ENCODE peak calls at places on chromosomes 1 and 21, in eight cellular contexts. One of them, this sample, is unnamed.

GRCh38 chr1:218785928-218786327 is 387.8 kb upstream of the LYPLAL1 start:
- DNase-seq in skeletal muscle cell: no peak
- DNase-seq in NCI-H510A: no peak
- DNase-seq in transverse colon: no peak
- DNase-seq in effector CD4-positive, alpha-beta T cell: no peak
- DNase-seq in heart left ventricle: peak; percentile 48
- DNase-seq in endothelial cell: no peak
- DNase-seq in activated naive CD4-positive, alpha-beta T cell treated with anti-CD3 and anti-CD28 coated beads, Interleukin-2, amount 50 U/mL, for 16 hours: no peak
- DNase-seq in this sample: peak; percentile 65

GRCh38 chr1:28199328-28200233 is 23.1 kb upstream of the PTAFR start:
- DNase-seq in transverse colon: peak; percentile 57
- DNase-seq in endothelial cell: no peak
- DNase-seq in heart left ventricle: no peak
- DNase-seq in activated naive CD4-positive, alpha-beta T cell treated with anti-CD3 and anti-CD28 coated beads, Interleukin-2, amount 50 U/mL, for 16 hours: peak; percentile 32
- DNase-seq in effector CD4-positive, alpha-beta T cell: peak; percentile 34
- DNase-seq in skeletal muscle cell: no peak
- DNase-seq in NCI-H510A: no peak
- DNase-seq in this sample: no peak

GRCh38 chr1:19978143-19978542 is 1.3 kb downstream of the PLA2G2A start:
- DNase-seq in endothelial cell: no peak
- DNase-seq in heart left ventricle: no peak
- DNase-seq in activated naive CD4-positive, alpha-beta T cell treated with anti-CD3 and anti-CD28 coated beads, Interleukin-2, amount 50 U/mL, for 16 hours: no peak
- DNase-seq in skeletal muscle cell: no peak
- DNase-seq in transverse colon: no peak
- DNase-seq in NCI-H510A: no peak
- DNase-seq in effector CD4-positive, alpha-beta T cell: no peak
- DNase-seq in this sample: no peak

GRCh38 chr1:111656093-111657017 is 36.8 kb downstream of the RAP1A start:
- DNase-seq in activated naive CD4-positive, alpha-beta T cell treated with anti-CD3 and anti-CD28 coated beads, Interleukin-2, amount 50 U/mL, for 16 hours: no peak
- DNase-seq in skeletal muscle cell: peak; percentile 29
- DNase-seq in endothelial cell: peak; percentile 29
- DNase-seq in heart left ventricle: no peak
- DNase-seq in effector CD4-positive, alpha-beta T cell: no peak
- DNase-seq in transverse colon: peak; percentile 26
- DNase-seq in NCI-H510A: no peak
- DNase-seq in this sample: no peak

GRCh38 chr1:1181938-1182410 is 8.3 kb downstream of the TTLL10 start:
- DNase-seq in endothelial cell: no peak
- DNase-seq in effector CD4-positive, alpha-beta T cell: no peak
- DNase-seq in heart left ventricle: no peak
- DNase-seq in activated naive CD4-positive, alpha-beta T cell treated with anti-CD3 and anti-CD28 coated beads, Interleukin-2, amount 50 U/mL, for 16 hours: no peak
- DNase-seq in NCI-H510A: no peak
- DNase-seq in transverse colon: peak; percentile 6
- DNase-seq in skeletal muscle cell: no peak
- DNase-seq in this sample: no peak

GRCh38 chr1:170218261-170218660 is 72.5 kb downstream of the NTMT2 start:
- DNase-seq in endothelial cell: no peak
- DNase-seq in activated naive CD4-positive, alpha-beta T cell treated with anti-CD3 and anti-CD28 coated beads, Interleukin-2, amount 50 U/mL, for 16 hours: no peak
- DNase-seq in skeletal muscle cell: peak; percentile 29
- DNase-seq in NCI-H510A: no peak
- DNase-seq in transverse colon: no peak
- DNase-seq in effector CD4-positive, alpha-beta T cell: no peak
- DNase-seq in heart left ventricle: no peak
- DNase-seq in this sample: no peak

GRCh38 chr1:208848854-208849253 is 604.7 kb upstream of the PLXNA2 start:
- DNase-seq in transverse colon: no peak
- DNase-seq in heart left ventricle: no peak
- DNase-seq in effector CD4-positive, alpha-beta T cell: no peak
- DNase-seq in endothelial cell: no peak
- DNase-seq in activated naive CD4-positive, alpha-beta T cell treated with anti-CD3 and anti-CD28 coated beads, Interleukin-2, amount 50 U/mL, for 16 hours: no peak
- DNase-seq in NCI-H510A: no peak
- DNase-seq in skeletal muscle cell: no peak
- DNase-seq in this sample: no peak

GRCh38 chr1:102252731-102253360 is 256.1 kb upstream of the OLFM3 start:
- DNase-seq in skeletal muscle cell: no peak
- DNase-seq in heart left ventricle: no peak
- DNase-seq in NCI-H510A: no peak
- DNase-seq in activated naive CD4-positive, alpha-beta T cell treated with anti-CD3 and anti-CD28 coated beads, Interleukin-2, amount 50 U/mL, for 16 hours: no peak
- DNase-seq in effector CD4-positive, alpha-beta T cell: no peak
- DNase-seq in transverse colon: no peak
- DNase-seq in endothelial cell: no peak
- DNase-seq in this sample: no peak

GRCh38 chr21:28378026-28378425 is 614.7 kb downstream of the LTN1 start:
- DNase-seq in heart left ventricle: no peak
- DNase-seq in NCI-H510A: no peak
- DNase-seq in transverse colon: no peak
- DNase-seq in effector CD4-positive, alpha-beta T cell: no peak
- DNase-seq in activated naive CD4-positive, alpha-beta T cell treated with anti-CD3 and anti-CD28 coated beads, Interleukin-2, amount 50 U/mL, for 16 hours: no peak
- DNase-seq in endothelial cell: no peak
- DNase-seq in skeletal muscle cell: no peak
- DNase-seq in this sample: no peak

GRCh38 chr1:8232036-8232757 is 85.7 kb upstream of the SLC45A1 start:
- DNase-seq in effector CD4-positive, alpha-beta T cell: no peak
- DNase-seq in NCI-H510A: no peak
- DNase-seq in endothelial cell: no peak
- DNase-seq in activated naive CD4-positive, alpha-beta T cell treated with anti-CD3 and anti-CD28 coated beads, Interleukin-2, amount 50 U/mL, for 16 hours: no peak
- DNase-seq in transverse colon: no peak
- DNase-seq in skeletal muscle cell: no peak
- DNase-seq in heart left ventricle: no peak
- DNase-seq in this sample: no peak

GRCh38 chr1:216310776-216311175 is 112.5 kb downstream of the USH2A start:
- DNase-seq in transverse colon: peak; percentile 12
- DNase-seq in activated naive CD4-positive, alpha-beta T cell treated with anti-CD3 and anti-CD28 coated beads, Interleukin-2, amount 50 U/mL, for 16 hours: no peak
- DNase-seq in effector CD4-positive, alpha-beta T cell: no peak
- DNase-seq in endothelial cell: peak; percentile 58
- DNase-seq in NCI-H510A: no peak
- DNase-seq in skeletal muscle cell: peak; percentile 54
- DNase-seq in heart left ventricle: no peak
- DNase-seq in this sample: no peak

GRCh38 chr1:114510235-114511047 is 562 bp downstream of the TRIM33 start:
- DNase-seq in heart left ventricle: peak; percentile 51
- DNase-seq in effector CD4-positive, alpha-beta T cell: peak; percentile 40
- DNase-seq in endothelial cell: peak; percentile 45
- DNase-seq in skeletal muscle cell: no peak
- DNase-seq in activated naive CD4-positive, alpha-beta T cell treated with anti-CD3 and anti-CD28 coated beads, Interleukin-2, amount 50 U/mL, for 16 hours: peak; percentile 50
- DNase-seq in transverse colon: peak; percentile 51
- DNase-seq in NCI-H510A: peak; percentile 29
- DNase-seq in this sample: peak; percentile 72

GRCh38 chr1:69221492-69221990 is 346.2 kb upstream of the LRRC7 start:
- DNase-seq in NCI-H510A: peak; percentile 29
- DNase-seq in heart left ventricle: no peak
- DNase-seq in effector CD4-positive, alpha-beta T cell: no peak
- DNase-seq in transverse colon: no peak
- DNase-seq in skeletal muscle cell: no peak
- DNase-seq in activated naive CD4-positive, alpha-beta T cell treated with anti-CD3 and anti-CD28 coated beads, Interleukin-2, amount 50 U/mL, for 16 hours: no peak
- DNase-seq in endothelial cell: no peak
- DNase-seq in this sample: no peak

GRCh38 chr1:66335125-66335524 is 198.8 kb upstream of the SGIP1 start:
- DNase-seq in endothelial cell: no peak
- DNase-seq in transverse colon: no peak
- DNase-seq in NCI-H510A: no peak
- DNase-seq in skeletal muscle cell: no peak
- DNase-seq in heart left ventricle: no peak
- DNase-seq in effector CD4-positive, alpha-beta T cell: no peak
- DNase-seq in activated naive CD4-positive, alpha-beta T cell treated with anti-CD3 and anti-CD28 coated beads, Interleukin-2, amount 50 U/mL, for 16 hours: no peak
- DNase-seq in this sample: no peak

GRCh38 chr1:43432171-43432860 is 21.4 kb downstream of the HYI start:
- DNase-seq in effector CD4-positive, alpha-beta T cell: no peak
- DNase-seq in endothelial cell: no peak
- DNase-seq in heart left ventricle: no peak
- DNase-seq in skeletal muscle cell: no peak
- DNase-seq in activated naive CD4-positive, alpha-beta T cell treated with anti-CD3 and anti-CD28 coated beads, Interleukin-2, amount 50 U/mL, for 16 hours: peak; percentile 8
- DNase-seq in transverse colon: no peak
- DNase-seq in NCI-H510A: no peak
- DNase-seq in this sample: peak; percentile 65

GRCh38 chr1:181126871-181127587 is 38.5 kb downstream of the IER5 start:
- DNase-seq in NCI-H510A: peak; percentile 90
- DNase-seq in endothelial cell: no peak
- DNase-seq in transverse colon: peak; percentile 44
- DNase-seq in activated naive CD4-positive, alpha-beta T cell treated with anti-CD3 and anti-CD28 coated beads, Interleukin-2, amount 50 U/mL, for 16 hours: no peak
- DNase-seq in skeletal muscle cell: no peak
- DNase-seq in heart left ventricle: no peak
- DNase-seq in effector CD4-positive, alpha-beta T cell: no peak
- DNase-seq in this sample: no peak

GRCh38 chr1:221697924-221698425 is 43.9 kb downstream of the DUSP10 start:
- DNase-seq in NCI-H510A: no peak
- DNase-seq in skeletal muscle cell: no peak
- DNase-seq in endothelial cell: no peak
- DNase-seq in effector CD4-positive, alpha-beta T cell: no peak
- DNase-seq in activated naive CD4-positive, alpha-beta T cell treated with anti-CD3 and anti-CD28 coated beads, Interleukin-2, amount 50 U/mL, for 16 hours: no peak
- DNase-seq in heart left ventricle: no peak
- DNase-seq in transverse colon: no peak
- DNase-seq in this sample: no peak

GRCh38 chr1:19863804-19864203 is 18.4 kb upstream of the OTUD3 start:
- DNase-seq in skeletal muscle cell: no peak
- DNase-seq in endothelial cell: no peak
- DNase-seq in transverse colon: no peak
- DNase-seq in effector CD4-positive, alpha-beta T cell: no peak
- DNase-seq in NCI-H510A: no peak
- DNase-seq in heart left ventricle: no peak
- DNase-seq in activated naive CD4-positive, alpha-beta T cell treated with anti-CD3 and anti-CD28 coated beads, Interleukin-2, amount 50 U/mL, for 16 hours: no peak
- DNase-seq in this sample: no peak

GRCh38 chr1:94676686-94677085 is 135.1 kb upstream of the F3 start:
- DNase-seq in endothelial cell: no peak
- DNase-seq in activated naive CD4-positive, alpha-beta T cell treated with anti-CD3 and anti-CD28 coated beads, Interleukin-2, amount 50 U/mL, for 16 hours: no peak
- DNase-seq in skeletal muscle cell: no peak
- DNase-seq in effector CD4-positive, alpha-beta T cell: no peak
- DNase-seq in NCI-H510A: no peak
- DNase-seq in heart left ventricle: no peak
- DNase-seq in transverse colon: peak; percentile 63
- DNase-seq in this sample: no peak

GRCh38 chr1:186152945-186153309 is 222.1 kb downstream of the TPR start:
- DNase-seq in transverse colon: no peak
- DNase-seq in endothelial cell: no peak
- DNase-seq in heart left ventricle: no peak
- DNase-seq in skeletal muscle cell: no peak
- DNase-seq in effector CD4-positive, alpha-beta T cell: no peak
- DNase-seq in activated naive CD4-positive, alpha-beta T cell treated with anti-CD3 and anti-CD28 coated beads, Interleukin-2, amount 50 U/mL, for 16 hours: no peak
- DNase-seq in NCI-H510A: no peak
- DNase-seq in this sample: no peak

GRCh38 chr1:181141431-181141910 is 53.0 kb downstream of the IER5 start:
- DNase-seq in activated naive CD4-positive, alpha-beta T cell treated with anti-CD3 and anti-CD28 coated beads, Interleukin-2, amount 50 U/mL, for 16 hours: peak; percentile 55
- DNase-seq in NCI-H510A: no peak
- DNase-seq in skeletal muscle cell: peak; percentile 67
- DNase-seq in effector CD4-positive, alpha-beta T cell: no peak
- DNase-seq in endothelial cell: no peak
- DNase-seq in heart left ventricle: no peak
- DNase-seq in transverse colon: peak; percentile 25
- DNase-seq in this sample: peak; percentile 67

GRCh38 chr1:94039514-94039870 is 81.5 kb downstream of the ABCA4 start:
- DNase-seq in skeletal muscle cell: peak; percentile 30
- DNase-seq in transverse colon: peak; percentile 67
- DNase-seq in NCI-H510A: peak; percentile 50
- DNase-seq in heart left ventricle: peak; percentile 74
- DNase-seq in endothelial cell: peak; percentile 80
- DNase-seq in activated naive CD4-positive, alpha-beta T cell treated with anti-CD3 and anti-CD28 coated beads, Interleukin-2, amount 50 U/mL, for 16 hours: peak; percentile 48
- DNase-seq in effector CD4-positive, alpha-beta T cell: peak; percentile 32
- DNase-seq in this sample: peak; percentile 84

GRCh38 chr1:224690576-224690975 is 74.5 kb downstream of the CNIH3 start:
- DNase-seq in NCI-H510A: no peak
- DNase-seq in activated naive CD4-positive, alpha-beta T cell treated with anti-CD3 and anti-CD28 coated beads, Interleukin-2, amount 50 U/mL, for 16 hours: no peak
- DNase-seq in heart left ventricle: no peak
- DNase-seq in endothelial cell: no peak
- DNase-seq in effector CD4-positive, alpha-beta T cell: no peak
- DNase-seq in skeletal muscle cell: no peak
- DNase-seq in transverse colon: no peak
- DNase-seq in this sample: no peak

GRCh38 chr1:160261526-160261877 is 847 bp downstream of the DCAF8 start:
- DNase-seq in skeletal muscle cell: peak; percentile 34
- DNase-seq in activated naive CD4-positive, alpha-beta T cell treated with anti-CD3 and anti-CD28 coated beads, Interleukin-2, amount 50 U/mL, for 16 hours: peak; percentile 75
- DNase-seq in transverse colon: peak; percentile 54
- DNase-seq in endothelial cell: no peak
- DNase-seq in heart left ventricle: no peak
- DNase-seq in effector CD4-positive, alpha-beta T cell: peak; percentile 72
- DNase-seq in NCI-H510A: peak; percentile 43
- DNase-seq in this sample: no peak

GRCh38 chr1:178344513-178345077 is 152.2 kb downstream of the CLEC20A start:
- DNase-seq in heart left ventricle: no peak
- DNase-seq in skeletal muscle cell: peak; percentile 80
- DNase-seq in effector CD4-positive, alpha-beta T cell: no peak
- DNase-seq in transverse colon: no peak
- DNase-seq in endothelial cell: no peak
- DNase-seq in NCI-H510A: no peak
- DNase-seq in activated naive CD4-positive, alpha-beta T cell treated with anti-CD3 and anti-CD28 coated beads, Interleukin-2, amount 50 U/mL, for 16 hours: no peak
- DNase-seq in this sample: no peak

GRCh38 chr1:242826706-242827336 is 302.3 kb upstream of the PLD5 start:
- DNase-seq in heart left ventricle: no peak
- DNase-seq in NCI-H510A: no peak
- DNase-seq in transverse colon: no peak
- DNase-seq in endothelial cell: no peak
- DNase-seq in effector CD4-positive, alpha-beta T cell: no peak
- DNase-seq in skeletal muscle cell: no peak
- DNase-seq in activated naive CD4-positive, alpha-beta T cell treated with anti-CD3 and anti-CD28 coated beads, Interleukin-2, amount 50 U/mL, for 16 hours: no peak
- DNase-seq in this sample: no peak

GRCh38 chr1:46657775-46658174 is 10.4 kb downstream of the ATPAF1 start:
- DNase-seq in skeletal muscle cell: no peak
- DNase-seq in NCI-H510A: no peak
- DNase-seq in endothelial cell: no peak
- DNase-seq in activated naive CD4-positive, alpha-beta T cell treated with anti-CD3 and anti-CD28 coated beads, Interleukin-2, amount 50 U/mL, for 16 hours: no peak
- DNase-seq in heart left ventricle: no peak
- DNase-seq in transverse colon: no peak
- DNase-seq in effector CD4-positive, alpha-beta T cell: no peak
- DNase-seq in this sample: no peak

GRCh38 chr1:110677526-110677925 is 2.8 kb upstream of the KCNA3 start:
- DNase-seq in heart left ventricle: no peak
- DNase-seq in NCI-H510A: no peak
- DNase-seq in activated naive CD4-positive, alpha-beta T cell treated with anti-CD3 and anti-CD28 coated beads, Interleukin-2, amount 50 U/mL, for 16 hours: no peak
- DNase-seq in skeletal muscle cell: no peak
- DNase-seq in transverse colon: no peak
- DNase-seq in endothelial cell: no peak
- DNase-seq in effector CD4-positive, alpha-beta T cell: no peak
- DNase-seq in this sample: no peak

GRCh38 chr1:22250724-22251123 is 107.8 kb upstream of the WNT4 start:
- DNase-seq in activated naive CD4-positive, alpha-beta T cell treated with anti-CD3 and anti-CD28 coated beads, Interleukin-2, amount 50 U/mL, for 16 hours: no peak
- DNase-seq in transverse colon: peak; percentile 38
- DNase-seq in endothelial cell: no peak
- DNase-seq in NCI-H510A: no peak
- DNase-seq in skeletal muscle cell: no peak
- DNase-seq in effector CD4-positive, alpha-beta T cell: no peak
- DNase-seq in heart left ventricle: no peak
- DNase-seq in this sample: no peak

GRCh38 chr1:53949651-53950050 is 3.5 kb downstream of the LRRC42 start:
- DNase-seq in skeletal muscle cell: no peak
- DNase-seq in effector CD4-positive, alpha-beta T cell: no peak
- DNase-seq in transverse colon: no peak
- DNase-seq in heart left ventricle: peak; percentile 20
- DNase-seq in activated naive CD4-positive, alpha-beta T cell treated with anti-CD3 and anti-CD28 coated beads, Interleukin-2, amount 50 U/mL, for 16 hours: no peak
- DNase-seq in NCI-H510A: no peak
- DNase-seq in endothelial cell: no peak
- DNase-seq in this sample: no peak

GRCh38 chr21:43208561-43209332 is 39.9 kb downstream of the CRYAA start:
- DNase-seq in skeletal muscle cell: no peak
- DNase-seq in activated naive CD4-positive, alpha-beta T cell treated with anti-CD3 and anti-CD28 coated beads, Interleukin-2, amount 50 U/mL, for 16 hours: no peak
- DNase-seq in heart left ventricle: peak; percentile 14
- DNase-seq in endothelial cell: no peak
- DNase-seq in effector CD4-positive, alpha-beta T cell: no peak
- DNase-seq in NCI-H510A: no peak
- DNase-seq in transverse colon: no peak
- DNase-seq in this sample: peak; percentile 41

GRCh38 chr1:163875214-163875926 is 553.6 kb downstream of the NUF2 start:
- DNase-seq in transverse colon: peak; percentile 18
- DNase-seq in activated naive CD4-positive, alpha-beta T cell treated with anti-CD3 and anti-CD28 coated beads, Interleukin-2, amount 50 U/mL, for 16 hours: no peak
- DNase-seq in skeletal muscle cell: peak; percentile 73
- DNase-seq in heart left ventricle: peak; percentile 30
- DNase-seq in NCI-H510A: no peak
- DNase-seq in endothelial cell: no peak
- DNase-seq in effector CD4-positive, alpha-beta T cell: no peak
- DNase-seq in this sample: peak; percentile 79

GRCh38 chr1:99717005-99717404 is 49.4 kb downstream of the FRRS1 start:
- DNase-seq in activated naive CD4-positive, alpha-beta T cell treated with anti-CD3 and anti-CD28 coated beads, Interleukin-2, amount 50 U/mL, for 16 hours: no peak
- DNase-seq in NCI-H510A: no peak
- DNase-seq in effector CD4-positive, alpha-beta T cell: no peak
- DNase-seq in endothelial cell: no peak
- DNase-seq in heart left ventricle: no peak
- DNase-seq in skeletal muscle cell: no peak
- DNase-seq in transverse colon: no peak
- DNase-seq in this sample: no peak

GRCh38 chr1:53326598-53327182 is 1.2 kb downstream of the LRP8 start:
- DNase-seq in skeletal muscle cell: no peak
- DNase-seq in endothelial cell: peak; percentile 39
- DNase-seq in transverse colon: no peak
- DNase-seq in NCI-H510A: peak; percentile 73
- DNase-seq in heart left ventricle: no peak
- DNase-seq in activated naive CD4-positive, alpha-beta T cell treated with anti-CD3 and anti-CD28 coated beads, Interleukin-2, amount 50 U/mL, for 16 hours: peak; percentile 51
- DNase-seq in effector CD4-positive, alpha-beta T cell: no peak
- DNase-seq in this sample: no peak

This sample was measured in sigmoid colon.